ENCODE peak calls at places on chromosomes 16 and 17, in nine cellular contexts. One of them, this sample, is unnamed.

GRCh38 chr16:76235025-76235424 is 42.2 kb upstream of the CNTNAP4 start:
- DNase-seq in dorsolateral prefrontal cortex: no peak
- DNase-seq in GM23248: no peak
- DNase-seq in breast epithelium: no peak
- DNase-seq in A549: no peak
- DNase-seq in right cardiac atrium: peak
- DNase-seq in SJSA1: no peak
- DNase-seq in aorta: no peak
- DNase-seq in RWPE2: no peak
- DNase-seq in this sample: no peak

GRCh38 chr16:838741-839140 is 38.2 kb upstream of the GNG13 start:
- DNase-seq in RWPE2: no peak
- DNase-seq in right cardiac atrium: no peak
- DNase-seq in GM23248: no peak
- DNase-seq in dorsolateral prefrontal cortex: no peak
- DNase-seq in aorta: no peak
- DNase-seq in A549: no peak
- DNase-seq in breast epithelium: no peak
- DNase-seq in SJSA1: no peak
- DNase-seq in this sample: no peak

GRCh38 chr17:79036609-79037008 is 12.6 kb downstream of the C1QTNF1 start:
- DNase-seq in A549: peak
- DNase-seq in dorsolateral prefrontal cortex: no peak
- DNase-seq in aorta: peak
- DNase-seq in breast epithelium: peak
- DNase-seq in RWPE2: peak
- DNase-seq in right cardiac atrium: no peak
- DNase-seq in SJSA1: peak
- DNase-seq in GM23248: peak
- DNase-seq in this sample: no peak

GRCh38 chr17:1978396-1978962 is 46.7 kb downstream of the RTN4RL1 start:
- DNase-seq in RWPE2: no peak
- DNase-seq in aorta: no peak
- DNase-seq in right cardiac atrium: peak
- DNase-seq in SJSA1: no peak
- DNase-seq in dorsolateral prefrontal cortex: no peak
- DNase-seq in A549: no peak
- DNase-seq in GM23248: no peak
- DNase-seq in breast epithelium: no peak
- DNase-seq in this sample: no peak

GRCh38 chr16:53071748-53072301 is 17.0 kb downstream of the CHD9 start:
- DNase-seq in RWPE2: no peak
- DNase-seq in GM23248: no peak
- DNase-seq in aorta: no peak
- DNase-seq in breast epithelium: no peak
- DNase-seq in dorsolateral prefrontal cortex: peak
- DNase-seq in SJSA1: no peak
- DNase-seq in right cardiac atrium: peak
- DNase-seq in A549: no peak
- DNase-seq in this sample: no peak

GRCh38 chr17:47099451-47099986 is 89.6 kb downstream of the CDC27 start:
- DNase-seq in A549: no peak
- DNase-seq in right cardiac atrium: no peak
- DNase-seq in RWPE2: no peak
- DNase-seq in aorta: no peak
- DNase-seq in GM23248: no peak
- DNase-seq in SJSA1: no peak
- DNase-seq in dorsolateral prefrontal cortex: no peak
- DNase-seq in breast epithelium: no peak
- DNase-seq in this sample: no peak

GRCh38 chr17:39178516-39178915 is 12.6 kb upstream of the ARL5C start:
- DNase-seq in RWPE2: no peak
- DNase-seq in GM23248: peak
- DNase-seq in aorta: no peak
- DNase-seq in A549: no peak
- DNase-seq in breast epithelium: no peak
- DNase-seq in SJSA1: no peak
- DNase-seq in dorsolateral prefrontal cortex: no peak
- DNase-seq in right cardiac atrium: no peak
- DNase-seq in this sample: no peak

GRCh38 chr16:81610144-81610842 is 165.7 kb downstream of the CMIP start:
- DNase-seq in right cardiac atrium: peak
- DNase-seq in dorsolateral prefrontal cortex: peak
- DNase-seq in SJSA1: no peak
- DNase-seq in RWPE2: no peak
- DNase-seq in A549: no peak
- DNase-seq in breast epithelium: peak
- DNase-seq in GM23248: peak
- DNase-seq in aorta: peak
- DNase-seq in this sample: peak

GRCh38 chr16:85652431-85653221 is 36.1 kb downstream of the GINS2 start:
- DNase-seq in aorta: peak
- DNase-seq in GM23248: peak
- DNase-seq in breast epithelium: no peak
- DNase-seq in SJSA1: peak
- DNase-seq in RWPE2: no peak
- DNase-seq in right cardiac atrium: peak
- DNase-seq in A549: peak
- DNase-seq in dorsolateral prefrontal cortex: peak
- DNase-seq in this sample: peak

DNA sequence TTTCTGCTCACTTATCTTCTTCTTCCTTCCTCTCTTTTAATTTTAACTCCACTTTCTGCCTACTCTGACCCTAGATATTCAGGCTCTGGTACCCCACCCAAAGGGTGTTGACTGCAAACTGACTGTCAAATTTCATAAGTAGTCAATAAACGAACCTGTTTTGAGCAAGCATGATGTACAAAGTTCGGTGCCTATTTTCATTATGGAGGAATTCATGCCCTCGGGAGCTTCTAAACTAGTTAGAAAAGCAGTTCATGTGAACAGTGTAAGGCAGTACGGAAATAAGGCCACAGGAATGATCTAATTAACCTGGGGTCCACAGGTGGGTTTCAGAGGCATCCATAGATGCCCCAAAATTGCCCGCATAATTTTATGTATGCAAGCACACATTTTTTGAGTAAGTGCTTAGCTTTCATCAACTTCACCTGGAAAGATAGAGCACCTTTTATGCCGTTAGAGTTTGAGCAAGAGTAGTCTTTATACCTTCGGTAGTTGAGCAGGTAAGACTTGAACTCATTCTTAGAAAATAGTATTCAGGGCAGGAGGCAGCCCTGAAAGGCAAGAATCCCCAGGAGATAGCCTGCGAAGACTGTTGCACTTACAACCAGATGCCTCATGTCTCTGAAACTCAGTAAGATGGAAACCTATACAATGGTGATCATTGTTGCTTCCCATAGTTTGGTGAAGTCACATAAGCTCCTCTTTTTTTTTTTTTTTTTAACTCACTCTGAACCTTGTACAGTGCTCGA is 36.6 kb upstream of the TBX2 start:
- DNase-seq in aorta: no peak
- DNase-seq in SJSA1: no peak
- DNase-seq in A549: no peak
- DNase-seq in GM23248: no peak
- DNase-seq in RWPE2: no peak
- DNase-seq in right cardiac atrium: no peak
- DNase-seq in dorsolateral prefrontal cortex: no peak
- DNase-seq in breast epithelium: no peak
- DNase-seq in this sample: no peak
- H3K4me3 ChIP-seq in aorta: no peak
- H3K4me3 ChIP-seq in SJSA1: no peak
- H3K4me3 ChIP-seq in A549: no peak
- H3K4me3 ChIP-seq in GM23248: no peak
- H3K4me3 ChIP-seq in RWPE2: no peak
- H3K4me3 ChIP-seq in right cardiac atrium: no peak
- H3K4me3 ChIP-seq in dorsolateral prefrontal cortex: no peak
- H3K4me3 ChIP-seq in breast epithelium: no peak
- H3K4me3 ChIP-seq in this sample: no peak

DNA sequence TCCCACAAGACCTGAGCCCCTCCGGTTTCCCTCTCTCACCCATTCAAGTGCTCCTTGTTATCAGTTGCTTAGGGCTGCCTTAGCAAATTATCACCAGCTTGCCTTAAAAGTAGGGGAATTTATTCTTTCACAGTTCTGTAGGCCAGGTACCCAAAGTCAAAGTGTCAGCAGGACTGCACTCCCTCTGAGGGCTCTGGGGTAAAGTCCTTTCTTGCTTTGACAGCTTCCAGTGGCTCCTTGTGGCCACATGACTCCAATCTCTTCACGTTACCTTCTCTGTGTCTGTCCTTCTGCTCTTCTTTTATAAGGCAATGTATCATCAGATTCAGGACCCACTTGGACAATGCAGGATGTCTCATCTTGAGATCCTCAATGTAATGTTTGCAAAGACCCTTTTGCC is 8.0 kb upstream of the TMEM220 start:
- DNase-seq in SJSA1: no peak
- DNase-seq in aorta: no peak
- DNase-seq in GM23248: no peak
- DNase-seq in RWPE2: no peak
- DNase-seq in right cardiac atrium: no peak
- DNase-seq in dorsolateral prefrontal cortex: no peak
- DNase-seq in breast epithelium: no peak
- DNase-seq in A549: no peak
- DNase-seq in this sample: no peak
- H3K4me3 ChIP-seq in SJSA1: no peak
- H3K4me3 ChIP-seq in aorta: no peak
- H3K4me3 ChIP-seq in GM23248: no peak
- H3K4me3 ChIP-seq in RWPE2: no peak
- H3K4me3 ChIP-seq in right cardiac atrium: no peak
- H3K4me3 ChIP-seq in dorsolateral prefrontal cortex: no peak
- H3K4me3 ChIP-seq in breast epithelium: no peak
- H3K4me3 ChIP-seq in A549: no peak
- H3K4me3 ChIP-seq in this sample: no peak

GRCh38 chr16:46975908-46976470 is 2.5 kb upstream of the DNAJA2 start:
- DNase-seq in GM23248: no peak
- DNase-seq in aorta: no peak
- DNase-seq in right cardiac atrium: no peak
- DNase-seq in SJSA1: no peak
- DNase-seq in A549: no peak
- DNase-seq in dorsolateral prefrontal cortex: no peak
- DNase-seq in RWPE2: no peak
- DNase-seq in breast epithelium: no peak
- DNase-seq in this sample: no peak
- H3K4me3 ChIP-seq in GM23248: no peak
- H3K4me3 ChIP-seq in aorta: no peak
- H3K4me3 ChIP-seq in right cardiac atrium: no peak
- H3K4me3 ChIP-seq in SJSA1: no peak
- H3K4me3 ChIP-seq in A549: no peak
- H3K4me3 ChIP-seq in dorsolateral prefrontal cortex: no peak
- H3K4me3 ChIP-seq in RWPE2: no peak
- H3K4me3 ChIP-seq in breast epithelium: no peak
- H3K4me3 ChIP-seq in this sample: no peak

DNA sequence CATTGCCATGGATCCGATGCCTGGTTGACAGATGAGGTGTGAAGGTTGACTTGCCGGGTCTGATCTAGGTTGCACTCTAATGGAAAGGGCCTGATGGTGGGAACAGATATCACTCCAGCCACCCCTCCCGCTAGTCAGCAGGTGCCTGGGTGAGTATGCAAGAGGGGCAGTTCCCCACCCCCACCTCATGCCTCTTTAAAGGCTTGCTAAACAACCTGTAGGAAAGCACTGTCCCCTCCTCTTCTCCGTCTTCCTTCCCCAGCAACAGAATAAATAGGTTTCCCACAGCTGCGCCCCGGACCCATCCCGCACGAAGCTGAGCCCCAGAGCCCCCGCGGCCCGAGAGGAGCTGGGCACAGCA is 746 bp upstream of the TMEM132E start:
- DNase-seq in SJSA1: no peak
- DNase-seq in breast epithelium: peak
- DNase-seq in aorta: no peak
- DNase-seq in GM23248: no peak
- DNase-seq in RWPE2: no peak
- DNase-seq in dorsolateral prefrontal cortex: no peak
- DNase-seq in right cardiac atrium: no peak
- DNase-seq in A549: no peak
- DNase-seq in this sample: no peak
- H3K4me3 ChIP-seq in SJSA1: no peak
- H3K4me3 ChIP-seq in breast epithelium: peak
- H3K4me3 ChIP-seq in aorta: peak
- H3K4me3 ChIP-seq in GM23248: peak
- H3K4me3 ChIP-seq in RWPE2: no peak
- H3K4me3 ChIP-seq in dorsolateral prefrontal cortex: peak
- H3K4me3 ChIP-seq in right cardiac atrium: peak
- H3K4me3 ChIP-seq in A549: no peak
- H3K4me3 ChIP-seq in this sample: no peak

This sample was measured in lung.